ENCODE peak calls at places on chromosomes 16 and 17, in five cellular contexts. Q is sigmoid colon, X is IMR-90, I is mammary epithelial cell, J is tibial artery. B is an unnamed sample.

GRCh38 chr16:75265911-75266701 is 14.7 kb upstream of the BCAR1 start:
- DNase-seq in X (peak), Q (peak), J (peak), I (peak), B (peak)

GRCh38 chr17:1455291-1455747 is 713 bp downstream of the CRK start:
- DNase-seq in J (peak), Q (peak), X (peak), I (peak), B (peak)

GRCh38 chr16:28280881-28281836 is 11.2 kb upstream of the SBK1 start:
- DNase-seq in X (no peak), Q (no peak), I (no peak), J (no peak), B (no peak)

GRCh38 chr16:84462296-84463210 is 41.9 kb downstream of the MEAK7 start:
- DNase-seq in J (peak), Q (peak), X (no peak), I (peak), B (no peak)

GRCh38 chr17:40563371-40564052 is 1.8 kb downstream of the CCR7 start:
- DNase-seq in Q (no peak), X (no peak), J (peak), I (no peak), B (no peak)

GRCh38 chr16:30354423-30355143 is 525 bp downstream of the CD2BP2 start:
- DNase-seq in X (peak), I (peak), J (peak), Q (no peak), B (no peak)

GRCh38 chr16:56617212-56618085 is 8.1 kb upstream of the MT1E start:
- DNase-seq in Q (peak), J (peak), I (peak), X (peak), B (peak)

GRCh38 chr17:31535581-31535981 is 144.1 kb downstream of the RAB11FIP4 start:
- DNase-seq in I (no peak), X (no peak), Q (no peak), J (no peak), B (no peak)

GRCh38 chr16:21097151-21097550 is 53.5 kb downstream of the DNAH3 start:
- DNase-seq in I (peak), Q (no peak), J (no peak), X (peak), B (peak)

GRCh38 chr16:72203401-72203800 is 31.4 kb upstream of the PMFBP1 start:
- DNase-seq in J (peak), X (peak), Q (no peak), I (peak), B (peak)

GRCh38 chr16:6349725-6350124 is 982.9 kb upstream of the RBFOX1 start:
- DNase-seq in J (no peak), I (no peak), Q (no peak), X (no peak), B (no peak)

DNA sequence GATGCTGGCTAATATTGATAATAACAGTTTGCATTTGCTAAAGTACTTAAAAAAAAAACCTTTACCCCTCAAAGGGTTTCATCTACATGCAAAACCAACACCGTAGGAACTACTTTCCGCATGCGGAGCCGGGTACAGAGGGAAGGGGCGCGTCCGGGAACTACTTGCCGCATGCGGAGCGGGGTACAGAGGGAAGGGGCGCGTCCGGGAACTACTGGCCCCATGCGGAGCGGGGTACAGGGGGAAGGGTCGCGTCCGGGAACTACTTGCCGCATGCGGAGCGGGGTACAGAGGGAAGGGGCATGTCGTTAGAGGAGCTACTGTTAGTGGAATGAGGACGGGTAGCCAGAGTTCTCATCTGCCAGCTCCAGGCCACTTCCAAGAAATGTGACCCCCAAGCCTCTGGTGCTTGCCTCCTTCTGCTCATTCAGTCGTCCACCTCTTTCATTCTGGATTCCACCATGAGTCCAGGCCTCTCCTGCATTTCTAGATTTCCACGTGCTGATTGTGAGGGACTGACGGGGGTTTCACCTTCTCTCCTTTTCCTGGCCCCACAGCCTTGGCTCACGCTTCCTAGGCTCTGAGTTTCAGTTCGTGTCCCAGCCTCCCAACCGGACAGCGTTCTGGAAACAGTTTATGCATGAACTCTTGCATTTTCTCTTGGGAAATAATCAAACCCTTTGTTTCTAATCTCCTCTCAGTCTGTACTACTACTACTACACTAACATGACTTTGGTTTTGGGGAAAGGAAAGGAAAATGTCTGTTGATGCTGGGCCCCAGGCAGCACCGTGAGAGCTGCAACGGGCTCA is 26.9 kb downstream of the MINK1 start:
- DNase-seq in J (no peak), I (no peak), Q (no peak), X (no peak), B (no peak)
- H3K4me3 ChIP-seq in J (no peak), I (peak), Q (no peak), X (no peak), B (no peak)

GRCh38 chr17:15440347-15440746 is 27.1 kb downstream of the CDRT4 start:
- DNase-seq in Q (peak), J (peak), I (no peak), X (no peak), B (no peak)
- TF ChIP-seq CTCF in Q (no peak), J (no peak), I (no peak), X (no peak), B (no peak)

DNA sequence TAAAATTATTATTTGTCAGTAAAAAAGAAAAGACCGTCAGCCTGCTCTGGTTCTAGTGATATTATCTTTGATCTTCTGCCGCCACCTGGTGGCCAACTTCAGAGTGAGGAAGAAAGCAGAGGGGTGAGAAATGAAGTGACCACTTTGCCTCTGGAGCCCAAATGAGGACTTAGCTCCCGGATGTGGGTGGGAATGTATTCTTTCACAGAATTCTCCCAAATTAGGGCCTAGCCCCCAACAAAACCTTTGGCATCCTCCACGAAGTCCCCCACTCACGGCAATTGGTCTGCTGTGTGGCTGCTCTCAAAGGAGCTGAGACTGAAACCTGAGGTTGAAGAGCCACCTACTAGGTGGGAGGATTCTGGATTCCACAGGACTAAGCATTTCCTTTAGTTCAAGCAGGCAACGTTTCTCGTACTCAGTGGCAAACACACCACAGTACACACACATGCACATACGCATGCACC is 4.9 kb upstream of the ZNF267 start:
- DNase-seq in X (peak), I (peak), Q (peak), J (peak), B (peak)
- H3K4me3 ChIP-seq in X (no peak), I (no peak), Q (no peak), J (no peak), B (peak)

GRCh38 chr17:8825802-8826201 is 26.6 kb upstream of the MFSD6L start:
- DNase-seq in Q (peak), I (no peak), J (no peak), X (no peak), B (no peak)
- TF ChIP-seq CTCF in Q (no peak), I (no peak), J (no peak), X (no peak), B (no peak)

GRCh38 chr16:53782148-53782547 is 78.2 kb downstream of the FTO start:
- DNase-seq in Q (no peak), X (no peak), J (no peak), I (no peak), B (no peak)
- H3K4me3 ChIP-seq in Q (no peak), X (no peak), J (no peak), I (no peak), B (no peak)

GRCh38 chr17:75003070-75003956 is 9.2 kb upstream of the MRPL58 start:
- DNase-seq in I (no peak), J (no peak), X (no peak), Q (no peak), B (no peak)
- TF ChIP-seq CTCF in I (no peak), J (no peak), X (no peak), Q (no peak), B (no peak)

DNA sequence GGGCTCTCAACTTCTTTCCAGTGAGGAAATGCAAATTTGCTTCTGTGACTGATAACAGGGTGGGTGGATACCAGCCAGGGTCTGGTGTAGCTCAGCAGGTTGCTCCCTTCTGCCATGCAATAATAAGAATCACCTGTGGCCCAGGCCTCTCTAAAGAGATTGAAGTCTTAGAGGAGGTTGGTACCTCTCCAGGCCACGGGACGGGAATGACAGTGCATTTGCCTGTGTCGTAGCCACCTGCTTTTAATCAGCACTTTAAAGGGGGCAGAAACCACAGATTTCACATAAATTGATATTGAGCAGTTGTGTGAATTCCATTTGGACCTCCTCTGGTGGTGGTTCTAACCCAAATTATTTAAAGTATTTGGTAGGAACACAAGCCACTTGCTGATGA is 246.9 kb downstream of the PRKCA start:
- DNase-seq in X (peak), J (no peak), I (no peak), Q (no peak), B (peak)
- H3K4me3 ChIP-seq in X (no peak), J (no peak), I (no peak), Q (no peak), B (no peak)

DNA sequence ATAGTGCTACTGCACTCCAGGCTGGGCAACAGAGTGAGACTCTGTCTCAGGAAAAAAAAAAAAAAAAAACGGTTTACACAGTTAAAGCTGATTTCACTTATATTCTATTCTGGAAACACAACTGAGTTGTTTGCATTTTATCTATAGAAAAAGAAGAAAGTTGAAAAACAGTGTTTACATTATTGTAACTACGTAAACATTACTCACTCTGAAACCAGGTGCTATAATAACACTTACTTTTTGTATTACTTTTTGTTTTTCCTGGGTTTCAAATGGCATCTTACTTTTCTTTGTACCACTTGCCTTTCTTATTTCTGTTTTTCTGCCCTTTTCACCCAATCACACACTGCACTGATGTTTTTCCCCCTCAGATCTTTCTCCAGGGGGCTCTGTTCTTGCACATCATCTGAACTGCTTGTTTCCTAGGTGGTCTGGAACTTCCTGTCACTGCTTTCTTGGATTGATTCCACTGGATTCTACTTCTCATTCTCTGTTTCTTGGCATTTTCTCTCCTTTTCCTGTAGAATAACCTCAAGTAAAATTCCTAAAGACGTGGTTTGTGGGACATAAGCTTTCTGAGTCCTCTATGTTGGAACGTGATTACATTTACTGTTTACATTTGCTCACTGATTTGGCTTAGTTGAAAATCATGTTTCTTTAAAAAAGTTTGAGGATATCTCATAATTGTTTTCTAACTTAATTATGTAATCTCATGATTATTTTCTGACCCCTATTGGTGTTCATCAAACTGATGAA is 142.1 kb downstream of the HS3ST3B1 start:
- DNase-seq in J (no peak), I (no peak), X (peak), Q (no peak), B (no peak)
- TF ChIP-seq CTCF in J (no peak), I (no peak), X (no peak), Q (no peak), B (no peak)